ENCODE peak calls at places on chromosomes 5 and 9, in ten cellular contexts. S is kidney glomerular epithelial cell; F is NCI-H2107; R is ACHN; M is hippocampal formation; N is mesothelial cell of epicardium; L is CD8-positive, alpha-beta T cell; G is stimulated activated CD8-positive, alpha-beta memory T cell treated with anti-CD3 and anti-CD28 coated beads, Interleukin-2, amount 100 ng/mL, for 1 hour; X is A673; B is Calu3. E is an unnamed sample.

GRCh38 chr9:138072161-138072842 is 194.7 kb downstream of the CACNA1B start:
- DNase-seq in S (no peak), F (no peak), R (no peak), M (no peak), N (no peak), L (no peak), G (no peak), X (no peak), B (no peak), E (no peak)

GRCh38 chr5:129112295-129112694 is 17.7 kb downstream of the ISOC1 start:
- DNase-seq in S (no peak), F (no peak), R (no peak), M (no peak), N (no peak), L (no peak), G (no peak), X (no peak), B (no peak), E (no peak)

GRCh38 chr5:154038241-154038603 is 488 bp downstream of the FAM114A2 start:
- DNase-seq in S (peak), F (no peak), R (no peak), M (no peak), N (no peak), L (peak), G (peak), X (no peak), B (peak), E (no peak)

GRCh38 chr9:92637331-92637730 is 32.6 kb downstream of the IPPK start:
- DNase-seq in S (no peak), F (no peak), R (no peak), M (no peak), N (no peak), L (no peak), G (no peak), X (no peak), B (no peak), E (no peak)

GRCh38 chr5:83927140-83927733 is 206.6 kb upstream of the HAPLN1 start:
- DNase-seq in S (peak), F (peak), R (peak), M (peak), N (peak), L (no peak), G (no peak), X (peak), B (peak), E (peak)

GRCh38 chr5:84430863-84431663 is 46.4 kb upstream of the EDIL3 start:
- DNase-seq in S (no peak), F (no peak), R (no peak), M (peak), N (no peak), L (no peak), G (no peak), X (peak), B (no peak), E (no peak)

GRCh38 chr9:137295313-137296213 is 6.5 kb downstream of the NRARP start:
- DNase-seq in S (no peak), F (no peak), R (peak), M (no peak), N (peak), L (no peak), G (no peak), X (peak), B (peak), E (no peak)

GRCh38 chr5:153490124-153491085 is at the start of gene GRIA1:
- DNase-seq in S (no peak), F (no peak), R (no peak), M (peak), N (peak), L (no peak), G (no peak), X (no peak), B (no peak), E (no peak)

GRCh38 chr5:150787659-150788058 is 9.1 kb downstream of the SMIM3 start:
- DNase-seq in S (no peak), F (no peak), R (no peak), M (no peak), N (no peak), L (no peak), G (no peak), X (no peak), B (no peak), E (no peak)

GRCh38 chr9:132673355-132673754 is 3.1 kb downstream of the GTF3C4 start:
- DNase-seq in S (peak), F (no peak), R (peak), M (no peak), N (no peak), L (no peak), G (no peak), X (peak), B (peak), E (no peak)

GRCh38 chr5:140882591-140882899 is 621 bp downstream of the PCDHA13 start:
- DNase-seq in S (no peak), F (no peak), R (no peak), M (no peak), N (no peak), L (no peak), G (no peak), X (peak), B (peak), E (no peak)

GRCh38 chr9:132878695-132879064 is at the start of gene SPACA9:
- DNase-seq in S (peak), F (no peak), R (peak), M (no peak), N (peak), L (no peak), G (peak), X (peak), B (peak), E (no peak)

GRCh38 chr5:170420809-170421412 is 31.7 kb upstream of the KCNMB1 start:
- DNase-seq in S (peak), F (peak), R (peak), M (peak), N (peak), L (peak), G (peak), X (peak), B (peak), E (no peak)

GRCh38 chr5:78361226-78361993 is 993 bp downstream of the SCAMP1 start:
- DNase-seq in S (peak), F (no peak), R (peak), M (no peak), N (no peak), L (no peak), G (no peak), X (peak), B (peak), E (no peak)

GRCh38 chr9:112249277-112249676 is 74.2 kb upstream of the SUSD1 start:
- DNase-seq in S (no peak), F (no peak), R (no peak), M (no peak), N (no peak), L (no peak), G (no peak), X (no peak), B (no peak), E (no peak)

GRCh38 chr5:137870647-137871339 is 3.1 kb downstream of the MYOT start:
- DNase-seq in S (no peak), F (no peak), R (no peak), M (no peak), N (no peak), L (no peak), G (no peak), X (no peak), B (no peak), E (no peak)

GRCh38 chr9:124008307-124008854 is 3.2 kb upstream of the LHX2 start:
- DNase-seq in S (no peak), F (no peak), R (no peak), M (no peak), N (peak), L (no peak), G (no peak), X (no peak), B (no peak), E (no peak)

GRCh38 chr5:73354406-73354805 is 94.2 kb downstream of the FOXD1 start:
- DNase-seq in S (no peak), F (no peak), R (no peak), M (no peak), N (no peak), L (no peak), G (no peak), X (no peak), B (no peak), E (no peak)

GRCh38 chr5:68290260-68290674 is 74.7 kb downstream of the PIK3R1 start:
- DNase-seq in S (peak), F (no peak), R (peak), M (peak), N (no peak), L (no peak), G (no peak), X (peak), B (peak), E (no peak)

E was measured in cerebellar nuclear complex.